ENCODE peak calls at places on chromosome 12, in nine cellular contexts. J is astrocyte of the spinal cord; G is germinal center; O is stimulated activated CD8-positive, alpha-beta memory T cell treated with anti-CD3 and anti-CD28 coated beads, Interleukin-15, amount 100 ng/mL, for 48 hours; E is amygdala; F is T follicular helper cell; P is CD8-positive, alpha-beta T cell; C is suprapubic skin; B is activated CD4-positive, alpha-beta T cell treated with anti-CD3 and anti-CD28 coated beads, Interleukin-2, amount 50 U/mL, for 4 hours. W is an unnamed sample.

GRCh38 chr12:107372229-107372658 is 278.9 kb upstream of the CRY1 start:
- DNase-seq in J (peak), G (no peak), O (no peak), E (no peak), F (peak), P (peak), C (no peak), B (no peak), W (no peak)

GRCh38 chr12:131621701-131622421 is 89.0 kb upstream of the SFSWAP start:
- DNase-seq in J (no peak), G (no peak), O (no peak), E (peak), F (no peak), P (no peak), C (peak), B (no peak), W (no peak)

GRCh38 chr12:16417058-16417457 is 69.6 kb downstream of the MGST1 start:
- DNase-seq in J (no peak), G (no peak), O (no peak), E (no peak), F (no peak), P (no peak), C (no peak), B (no peak), W (no peak)

GRCh38 chr12:4148418-4149056 is 125.0 kb upstream of the CCND2 start:
- DNase-seq in J (no peak), G (peak), O (peak), E (no peak), F (no peak), P (peak), C (no peak), B (peak), W (peak)

GRCh38 chr12:46473634-46474201 is 101.1 kb upstream of the SLC38A2 start:
- DNase-seq in J (peak), G (peak), O (no peak), E (no peak), F (no peak), P (no peak), C (no peak), B (no peak), W (peak)

GRCh38 chr12:8078400-8078799 is 3.7 kb upstream of the NECAP1 start:
- DNase-seq in J (peak), G (peak), O (peak), E (no peak), F (peak), P (peak), C (no peak), B (peak), W (no peak)

GRCh38 chr12:89697256-89697655 is 11.4 kb downstream of the ATP2B1 start:
- DNase-seq in J (no peak), G (no peak), O (no peak), E (no peak), F (no peak), P (no peak), C (no peak), B (no peak), W (no peak)

GRCh38 chr12:128513831-128514230 is 246.9 kb downstream of the TMEM132C start:
- DNase-seq in J (no peak), G (no peak), O (no peak), E (peak), F (no peak), P (no peak), C (no peak), B (no peak), W (no peak)

GRCh38 chr12:62647586-62647985 is 181.0 kb downstream of the MON2 start:
- DNase-seq in J (no peak), G (no peak), O (no peak), E (no peak), F (no peak), P (no peak), C (no peak), B (no peak), W (no peak)

GRCh38 chr12:130715996-130716917 is at the start of gene RIMBP2:
- DNase-seq in J (no peak), G (no peak), O (no peak), E (peak), F (no peak), P (no peak), C (no peak), B (no peak), W (no peak)

GRCh38 chr12:69225251-69225910 is 14.0 kb upstream of the CPSF6 start:
- DNase-seq in J (no peak), G (no peak), O (no peak), E (no peak), F (no peak), P (no peak), C (no peak), B (no peak), W (no peak)

GRCh38 chr12:89993632-89994031 is 285.0 kb upstream of the ATP2B1 start:
- DNase-seq in J (no peak), G (no peak), O (no peak), E (no peak), F (no peak), P (no peak), C (no peak), B (no peak), W (no peak)

GRCh38 chr12:109797905-109798669 is 35.1 kb downstream of the TRPV4 start:
- DNase-seq in J (no peak), G (no peak), O (no peak), E (no peak), F (no peak), P (no peak), C (no peak), B (no peak), W (peak)

GRCh38 chr12:13044859-13045384 is 741 bp downstream of the FAM234B start:
- DNase-seq in J (peak), G (no peak), O (no peak), E (no peak), F (no peak), P (no peak), C (no peak), B (no peak), W (no peak)

GRCh38 chr12:114054982-114055381 is 88.9 kb upstream of the RBM19 start:
- DNase-seq in J (no peak), G (no peak), O (no peak), E (no peak), F (no peak), P (no peak), C (no peak), B (no peak), W (no peak)

GRCh38 chr12:123384318-123384993 is 524 bp downstream of the KMT5A start:
- DNase-seq in J (no peak), G (peak), O (no peak), E (no peak), F (no peak), P (peak), C (no peak), B (peak), W (peak)

GRCh38 chr12:42686514-42687172 is 97.1 kb upstream of the PRICKLE1 start:
- DNase-seq in J (no peak), G (no peak), O (no peak), E (no peak), F (no peak), P (no peak), C (no peak), B (no peak), W (no peak)

GRCh38 chr12:6178981-6179761 is 21.0 kb upstream of the CD9 start:
- DNase-seq in J (peak), G (no peak), O (no peak), E (no peak), F (no peak), P (no peak), C (no peak), B (no peak), W (no peak)

GRCh38 chr12:5456906-5457305 is 25.0 kb downstream of the NTF3 start:
- DNase-seq in J (peak), G (peak), O (no peak), E (no peak), F (no peak), P (no peak), C (no peak), B (no peak), W (no peak)

GRCh38 chr12:120847392-120848157 is 56.6 kb downstream of the SPPL3 start:
- DNase-seq in J (no peak), G (peak), O (no peak), E (no peak), F (no peak), P (no peak), C (no peak), B (no peak), W (no peak)

GRCh38 chr12:51417826-51418225 is 6.8 kb upstream of the SLC4A8 start:
- DNase-seq in J (no peak), G (no peak), O (no peak), E (no peak), F (no peak), P (no peak), C (no peak), B (no peak), W (no peak)

GRCh38 chr12:82708056-82708455 is 21.4 kb downstream of the TMTC2 start:
- DNase-seq in J (no peak), G (no peak), O (no peak), E (no peak), F (no peak), P (no peak), C (no peak), B (no peak), W (no peak)

GRCh38 chr12:98369601-98370000 is 145.8 kb upstream of the TMPO start:
- DNase-seq in J (no peak), G (no peak), O (no peak), E (no peak), F (no peak), P (no peak), C (no peak), B (no peak), W (no peak)

GRCh38 chr12:56941299-56942017 is 7.2 kb upstream of the SDR9C7 start:
- DNase-seq in J (peak), G (no peak), O (no peak), E (no peak), F (no peak), P (no peak), C (no peak), B (no peak), W (no peak)

GRCh38 chr12:57764662-57765002 is 2.2 kb downstream of the CYP27B1 start:
- DNase-seq in J (no peak), G (no peak), O (no peak), E (no peak), F (no peak), P (no peak), C (no peak), B (no peak), W (no peak)

GRCh38 chr12:96431067-96431466 is 30.8 kb upstream of the CDK17 start:
- DNase-seq in J (no peak), G (no peak), O (no peak), E (no peak), F (no peak), P (no peak), C (no peak), B (no peak), W (no peak)

GRCh38 chr12:93006655-93007208 is 77.6 kb upstream of the EEA1 start:
- DNase-seq in J (no peak), G (no peak), O (no peak), E (no peak), F (no peak), P (no peak), C (no peak), B (no peak), W (no peak)

GRCh38 chr12:118404876-118405521 is 28.6 kb downstream of the SUDS3 start:
- DNase-seq in J (peak), G (peak), O (peak), E (no peak), F (peak), P (peak), C (no peak), B (peak), W (peak)

GRCh38 chr12:47190271-47190750 is 110.6 kb upstream of the AMIGO2 start:
- DNase-seq in J (peak), G (no peak), O (no peak), E (no peak), F (no peak), P (no peak), C (no peak), B (no peak), W (no peak)

GRCh38 chr12:113002155-113002554 is 23.8 kb downstream of the OAS2 start:
- DNase-seq in J (no peak), G (no peak), O (no peak), E (no peak), F (no peak), P (no peak), C (peak), B (no peak), W (no peak)

GRCh38 chr12:103012884-103013283 is 55.4 kb downstream of the ASCL1 start:
- DNase-seq in J (no peak), G (no peak), O (no peak), E (peak), F (no peak), P (no peak), C (no peak), B (no peak), W (no peak)

GRCh38 chr12:122058750-122059149 is 19.8 kb upstream of the MLXIP start:
- DNase-seq in J (no peak), G (no peak), O (no peak), E (no peak), F (no peak), P (no peak), C (no peak), B (no peak), W (no peak)

GRCh38 chr12:109944975-109945374 is 44.9 kb downstream of the TCHP start:
- DNase-seq in J (peak), G (no peak), O (no peak), E (no peak), F (no peak), P (no peak), C (no peak), B (no peak), W (no peak)

GRCh38 chr12:107514887-107515445 is 170.6 kb upstream of the PWP1 start:
- DNase-seq in J (no peak), G (no peak), O (no peak), E (no peak), F (no peak), P (no peak), C (no peak), B (no peak), W (no peak)

GRCh38 chr12:54603173-54603814 is 14.8 kb upstream of the PPP1R1A start:
- DNase-seq in J (peak), G (peak), O (peak), E (no peak), F (peak), P (peak), C (peak), B (peak), W (peak)

GRCh38 chr12:109308534-109309440 is at the start of gene FOXN4:
- DNase-seq in J (no peak), G (no peak), O (no peak), E (no peak), F (no peak), P (no peak), C (no peak), B (no peak), W (no peak)

GRCh38 chr12:71392521-71393145 is 47.0 kb upstream of the LGR5 start:
- DNase-seq in J (peak), G (peak), O (no peak), E (no peak), F (no peak), P (no peak), C (no peak), B (no peak), W (peak)

GRCh38 chr12:110107369-110108281 is 16.5 kb upstream of the IFT81 start:
- DNase-seq in J (peak), G (no peak), O (no peak), E (no peak), F (no peak), P (no peak), C (no peak), B (no peak), W (no peak)

GRCh38 chr12:63805704-63806672 is 26.3 kb downstream of the RXYLT1 start:
- DNase-seq in J (no peak), G (no peak), O (no peak), E (no peak), F (no peak), P (no peak), C (no peak), B (no peak), W (no peak)